ENCODE peak calls at places on chromosomes 11 and 22, in seven cellular contexts. One of them, this sample, is unnamed.

GRCh38 chr11:48047616-48048015 is 67.3 kb downstream of the PTPRJ start:
- DNase-seq in PC-9: peak
- DNase-seq in ascending aorta: no peak
- DNase-seq in DND-41: no peak
- DNase-seq in thoracic aorta: no peak
- DNase-seq in CD8-positive, alpha-beta T cell: no peak
- DNase-seq in CD4-positive, alpha-beta memory T cell: no peak
- DNase-seq in this sample: no peak

GRCh38 chr11:108538502-108538901 is 40.3 kb upstream of the POGLUT3 start:
- DNase-seq in PC-9: no peak
- DNase-seq in ascending aorta: no peak
- DNase-seq in DND-41: no peak
- DNase-seq in thoracic aorta: no peak
- DNase-seq in CD8-positive, alpha-beta T cell: no peak
- DNase-seq in CD4-positive, alpha-beta memory T cell: no peak
- DNase-seq in this sample: no peak

GRCh38 chr22:20116376-20116950 is 559 bp downstream of the RANBP1 start:
- DNase-seq in PC-9: no peak
- DNase-seq in ascending aorta: no peak
- DNase-seq in DND-41: peak
- DNase-seq in thoracic aorta: no peak
- DNase-seq in CD8-positive, alpha-beta T cell: no peak
- DNase-seq in CD4-positive, alpha-beta memory T cell: no peak
- DNase-seq in this sample: no peak

GRCh38 chr11:83241291-83241946 is 44.7 kb downstream of the CCDC90B start:
- DNase-seq in PC-9: peak
- DNase-seq in ascending aorta: no peak
- DNase-seq in DND-41: no peak
- DNase-seq in thoracic aorta: no peak
- DNase-seq in CD8-positive, alpha-beta T cell: no peak
- DNase-seq in CD4-positive, alpha-beta memory T cell: peak
- DNase-seq in this sample: peak

GRCh38 chr11:70176940-70177689 is 26.0 kb upstream of the FADD start:
- DNase-seq in PC-9: no peak
- DNase-seq in ascending aorta: no peak
- DNase-seq in DND-41: peak
- DNase-seq in thoracic aorta: no peak
- DNase-seq in CD8-positive, alpha-beta T cell: peak
- DNase-seq in CD4-positive, alpha-beta memory T cell: peak
- DNase-seq in this sample: no peak

GRCh38 chr11:113332638-113333329 is 18.4 kb downstream of the TTC12 start:
- DNase-seq in PC-9: no peak
- DNase-seq in ascending aorta: no peak
- DNase-seq in DND-41: no peak
- DNase-seq in thoracic aorta: no peak
- DNase-seq in CD8-positive, alpha-beta T cell: no peak
- DNase-seq in CD4-positive, alpha-beta memory T cell: no peak
- DNase-seq in this sample: no peak

GRCh38 chr11:95135880-95136279 is 46.2 kb downstream of the ENDOD1 start:
- DNase-seq in PC-9: no peak
- DNase-seq in ascending aorta: no peak
- DNase-seq in DND-41: no peak
- DNase-seq in thoracic aorta: no peak
- DNase-seq in CD8-positive, alpha-beta T cell: no peak
- DNase-seq in CD4-positive, alpha-beta memory T cell: no peak
- DNase-seq in this sample: no peak

GRCh38 chr11:134024420-134025085 is 44.3 kb upstream of the JAM3 start:
- DNase-seq in PC-9: no peak
- DNase-seq in ascending aorta: no peak
- DNase-seq in DND-41: no peak
- DNase-seq in thoracic aorta: no peak
- DNase-seq in CD8-positive, alpha-beta T cell: no peak
- DNase-seq in CD4-positive, alpha-beta memory T cell: no peak
- DNase-seq in this sample: no peak

GRCh38 chr11:133787379-133788103 is 57.8 kb downstream of the SPATA19 start:
- DNase-seq in PC-9: no peak
- DNase-seq in ascending aorta: no peak
- DNase-seq in DND-41: no peak
- DNase-seq in thoracic aorta: no peak
- DNase-seq in CD8-positive, alpha-beta T cell: no peak
- DNase-seq in CD4-positive, alpha-beta memory T cell: no peak
- DNase-seq in this sample: no peak

GRCh38 chr22:44256085-44256484 is 56.7 kb downstream of the SHISAL1 start:
- DNase-seq in PC-9: no peak
- DNase-seq in ascending aorta: no peak
- DNase-seq in DND-41: no peak
- DNase-seq in thoracic aorta: no peak
- DNase-seq in CD8-positive, alpha-beta T cell: no peak
- DNase-seq in CD4-positive, alpha-beta memory T cell: no peak
- DNase-seq in this sample: no peak

GRCh38 chr22:24051568-24051967 is 40.5 kb downstream of the CABIN1 start:
- DNase-seq in PC-9: no peak
- DNase-seq in ascending aorta: no peak
- DNase-seq in DND-41: no peak
- DNase-seq in thoracic aorta: peak
- DNase-seq in CD8-positive, alpha-beta T cell: no peak
- DNase-seq in CD4-positive, alpha-beta memory T cell: no peak
- DNase-seq in this sample: no peak

GRCh38 chr22:19176175-19176630 is 2.3 kb downstream of the SLC25A1 start:
- DNase-seq in PC-9: no peak
- DNase-seq in ascending aorta: no peak
- DNase-seq in DND-41: no peak
- DNase-seq in thoracic aorta: no peak
- DNase-seq in CD8-positive, alpha-beta T cell: no peak
- DNase-seq in CD4-positive, alpha-beta memory T cell: no peak
- DNase-seq in this sample: no peak

GRCh38 chr11:36014499-36014898 is 70.6 kb downstream of the LDLRAD3 start:
- DNase-seq in PC-9: no peak
- DNase-seq in ascending aorta: no peak
- DNase-seq in DND-41: no peak
- DNase-seq in thoracic aorta: no peak
- DNase-seq in CD8-positive, alpha-beta T cell: no peak
- DNase-seq in CD4-positive, alpha-beta memory T cell: no peak
- DNase-seq in this sample: no peak

GRCh38 chr11:12110201-12110713 is at the start of gene MICAL2:
- DNase-seq in PC-9: peak
- DNase-seq in ascending aorta: peak
- DNase-seq in DND-41: peak
- DNase-seq in thoracic aorta: peak
- DNase-seq in CD8-positive, alpha-beta T cell: peak
- DNase-seq in CD4-positive, alpha-beta memory T cell: peak
- DNase-seq in this sample: peak

GRCh38 chr11:12111482-12112149 is 1.2 kb downstream of the MICAL2 start:
- DNase-seq in PC-9: no peak
- DNase-seq in ascending aorta: no peak
- DNase-seq in DND-41: no peak
- DNase-seq in thoracic aorta: no peak
- DNase-seq in CD8-positive, alpha-beta T cell: no peak
- DNase-seq in CD4-positive, alpha-beta memory T cell: no peak
- DNase-seq in this sample: no peak

GRCh38 chr11:12108875-12109453 is 1.4 kb upstream of the MICAL2 start:
- DNase-seq in PC-9: no peak
- DNase-seq in ascending aorta: no peak
- DNase-seq in DND-41: no peak
- DNase-seq in thoracic aorta: no peak
- DNase-seq in CD8-positive, alpha-beta T cell: no peak
- DNase-seq in CD4-positive, alpha-beta memory T cell: no peak
- DNase-seq in this sample: no peak

GRCh38 chr11:12110714-12111481 is 508 bp downstream of the MICAL2 start:
- DNase-seq in PC-9: no peak
- DNase-seq in ascending aorta: no peak
- DNase-seq in DND-41: no peak
- DNase-seq in thoracic aorta: no peak
- DNase-seq in CD8-positive, alpha-beta T cell: peak
- DNase-seq in CD4-positive, alpha-beta memory T cell: peak
- DNase-seq in this sample: peak

DNA sequence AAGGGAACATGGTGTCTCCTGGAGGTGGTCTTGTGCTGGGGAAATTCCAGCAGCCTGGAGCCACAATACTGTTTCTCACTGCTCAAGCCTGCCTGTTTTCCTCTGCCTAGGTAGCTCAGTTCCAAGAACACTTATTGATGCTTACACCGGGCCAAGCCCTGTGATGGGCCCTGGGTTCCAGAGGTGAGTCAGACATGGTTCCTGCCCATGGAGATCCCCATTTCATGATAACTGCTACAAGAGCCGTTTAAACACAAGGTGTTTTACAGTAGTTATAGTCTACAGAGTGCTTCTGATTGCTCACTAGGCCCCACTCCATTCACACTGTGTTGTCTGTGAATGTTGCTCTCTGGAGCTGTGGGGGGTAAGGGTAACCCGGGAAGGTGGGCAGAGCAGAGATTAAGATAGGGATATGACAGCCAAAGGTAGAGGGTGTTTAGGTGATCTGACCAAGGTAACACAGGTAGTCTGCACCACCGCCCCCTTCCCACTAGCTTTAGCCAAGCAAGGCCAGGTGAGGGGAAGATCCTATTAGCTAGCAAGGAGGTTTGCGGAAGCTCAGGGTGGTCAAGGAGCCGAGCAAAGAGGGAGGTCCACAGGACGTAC is 696 bp upstream of the MICAL2 start:
- DNase-seq in PC-9: no peak
- DNase-seq in ascending aorta: no peak
- DNase-seq in DND-41: no peak
- DNase-seq in thoracic aorta: no peak
- DNase-seq in CD8-positive, alpha-beta T cell: no peak
- DNase-seq in CD4-positive, alpha-beta memory T cell: no peak
- DNase-seq in this sample: no peak
- H3K4me3 ChIP-seq in PC-9: peak
- H3K4me3 ChIP-seq in ascending aorta: peak
- H3K4me3 ChIP-seq in DND-41: peak
- H3K4me3 ChIP-seq in thoracic aorta: peak
- H3K4me3 ChIP-seq in CD8-positive, alpha-beta T cell: peak
- H3K4me3 ChIP-seq in CD4-positive, alpha-beta memory T cell: peak
- H3K4me3 ChIP-seq in this sample: peak

GRCh38 chr22:26568207-26568706 is 21.7 kb downstream of the TPST2 start:
- DNase-seq in PC-9: peak
- DNase-seq in ascending aorta: no peak
- DNase-seq in DND-41: no peak
- DNase-seq in thoracic aorta: no peak
- DNase-seq in CD8-positive, alpha-beta T cell: no peak
- DNase-seq in CD4-positive, alpha-beta memory T cell: no peak
- DNase-seq in this sample: no peak

GRCh38 chr22:26565889-26566288 is 24.0 kb downstream of the TPST2 start:
- DNase-seq in PC-9: no peak
- DNase-seq in ascending aorta: no peak
- DNase-seq in DND-41: no peak
- DNase-seq in thoracic aorta: no peak
- DNase-seq in CD8-positive, alpha-beta T cell: no peak
- DNase-seq in CD4-positive, alpha-beta memory T cell: no peak
- DNase-seq in this sample: no peak

GRCh38 chr22:26567610-26568009 is 22.3 kb downstream of the TPST2 start:
- DNase-seq in PC-9: no peak
- DNase-seq in ascending aorta: no peak
- DNase-seq in DND-41: no peak
- DNase-seq in thoracic aorta: no peak
- DNase-seq in CD8-positive, alpha-beta T cell: no peak
- DNase-seq in CD4-positive, alpha-beta memory T cell: no peak
- DNase-seq in this sample: no peak

GRCh38 chr22:26565181-26565580 is 24.8 kb downstream of the TPST2 start:
- DNase-seq in PC-9: no peak
- DNase-seq in ascending aorta: no peak
- DNase-seq in DND-41: no peak
- DNase-seq in thoracic aorta: no peak
- DNase-seq in CD8-positive, alpha-beta T cell: no peak
- DNase-seq in CD4-positive, alpha-beta memory T cell: no peak
- DNase-seq in this sample: no peak

DNA sequence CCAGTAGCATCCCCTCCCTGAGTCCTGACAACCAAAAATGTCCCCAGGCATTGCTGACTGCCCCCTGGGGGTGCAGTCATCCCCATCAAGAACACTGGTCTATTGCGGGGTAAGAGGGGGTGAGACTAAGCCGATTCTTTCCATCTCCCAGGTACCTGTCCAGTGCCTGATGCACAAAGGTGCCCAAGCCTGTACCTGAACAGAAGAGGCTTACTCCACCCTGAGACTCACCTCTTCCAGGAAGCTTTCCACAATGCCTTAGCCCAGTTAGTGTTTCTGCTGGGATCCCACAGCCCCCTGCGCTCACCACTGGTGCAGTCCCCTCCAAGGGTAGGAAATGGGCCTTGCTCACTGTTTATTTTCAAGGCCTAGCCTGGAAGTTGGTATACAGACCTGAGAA is 22.9 kb downstream of the TPST2 start:
- DNase-seq in PC-9: no peak
- DNase-seq in ascending aorta: no peak
- DNase-seq in DND-41: no peak
- DNase-seq in thoracic aorta: no peak
- DNase-seq in CD8-positive, alpha-beta T cell: no peak
- DNase-seq in CD4-positive, alpha-beta memory T cell: no peak
- DNase-seq in this sample: no peak
- H3K27ac ChIP-seq in PC-9: no peak
- H3K27ac ChIP-seq in ascending aorta: no peak
- H3K27ac ChIP-seq in DND-41: no peak
- H3K27ac ChIP-seq in thoracic aorta: no peak
- H3K27ac ChIP-seq in CD8-positive, alpha-beta T cell: no peak
- H3K27ac ChIP-seq in CD4-positive, alpha-beta memory T cell: no peak
- H3K27ac ChIP-seq in this sample: peak

DNA sequence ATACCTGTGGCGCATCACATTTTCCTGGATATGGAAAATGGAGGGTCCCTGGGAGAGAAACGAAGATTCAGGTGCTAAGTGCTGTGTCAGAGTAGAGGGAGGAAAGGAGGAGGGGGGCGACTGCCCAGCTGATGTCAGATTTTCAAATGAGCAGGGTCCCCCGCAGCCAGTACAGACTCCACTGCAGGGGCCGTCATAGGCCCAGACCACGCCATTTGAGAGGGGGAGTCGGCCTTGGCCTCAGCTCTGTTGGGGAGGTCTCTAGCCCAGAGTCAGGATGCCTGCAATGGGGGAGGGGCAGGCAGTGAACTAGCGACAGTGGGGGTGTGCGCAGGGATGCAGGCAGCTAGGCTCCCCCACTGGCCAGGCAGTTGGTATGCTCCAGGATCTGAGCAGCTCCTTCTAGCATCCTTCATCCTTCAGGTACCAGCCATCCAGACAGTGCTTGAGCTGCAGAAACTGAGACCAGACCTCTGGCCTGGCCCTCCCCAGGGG is at the start of the genes BSCL2 and GNG3:
- DNase-seq in PC-9: no peak
- DNase-seq in ascending aorta: no peak
- DNase-seq in DND-41: peak
- DNase-seq in thoracic aorta: no peak
- DNase-seq in CD8-positive, alpha-beta T cell: no peak
- DNase-seq in CD4-positive, alpha-beta memory T cell: no peak
- DNase-seq in this sample: no peak
- H3K4me3 ChIP-seq in PC-9: peak
- H3K4me3 ChIP-seq in ascending aorta: peak
- H3K4me3 ChIP-seq in DND-41: peak
- H3K4me3 ChIP-seq in thoracic aorta: peak
- H3K4me3 ChIP-seq in CD8-positive, alpha-beta T cell: peak
- H3K4me3 ChIP-seq in CD4-positive, alpha-beta memory T cell: peak
- H3K4me3 ChIP-seq in this sample: peak

DNA sequence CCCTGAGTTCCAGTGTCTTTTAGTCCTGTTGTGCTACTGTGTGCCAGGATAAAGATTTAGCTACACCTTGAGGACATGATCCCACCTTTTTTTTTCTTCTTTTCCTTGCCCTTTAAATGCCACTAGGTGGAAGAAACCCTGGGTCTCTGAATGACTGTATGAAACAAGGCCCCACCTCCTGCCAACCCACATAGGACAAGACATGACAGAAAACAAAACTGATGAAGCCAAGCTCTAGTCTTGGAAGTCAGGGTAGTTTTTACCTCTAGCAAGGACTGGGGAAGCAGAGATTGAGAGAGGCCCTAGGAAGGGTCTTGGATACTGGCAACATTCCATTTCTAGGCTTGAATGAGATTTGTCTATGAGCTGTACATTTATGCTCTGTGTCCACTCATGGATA is 410.7 kb downstream of the MIAT start:
- DNase-seq in PC-9: no peak
- DNase-seq in ascending aorta: no peak
- DNase-seq in DND-41: no peak
- DNase-seq in thoracic aorta: no peak
- DNase-seq in CD8-positive, alpha-beta T cell: no peak
- DNase-seq in CD4-positive, alpha-beta memory T cell: no peak
- DNase-seq in this sample: no peak
- H3K27ac ChIP-seq in PC-9: no peak
- H3K27ac ChIP-seq in ascending aorta: no peak
- H3K27ac ChIP-seq in DND-41: no peak
- H3K27ac ChIP-seq in thoracic aorta: no peak
- H3K27ac ChIP-seq in CD8-positive, alpha-beta T cell: no peak
- H3K27ac ChIP-seq in CD4-positive, alpha-beta memory T cell: no peak
- H3K27ac ChIP-seq in this sample: no peak